ENCODE peak calls at places on chromosome 16, in nine cellular contexts. P is mammary epithelial cell, Z is stomach, G is brain microvascular endothelial cell, M is neural progenitor cell, H is heart right ventricle, T is upper lobe of right lung, J is HFF-Myc, D is WERI-Rb-1. X is an unnamed sample.

GRCh38 chr16:71537643-71538042 is 11.4 kb downstream of the CHST4 start:
- DNase-seq in P (peak), Z (no peak), G (peak), M (peak), H (no peak), T (no peak), J (no peak), D (peak), X (peak)

GRCh38 chr16:81266680-81267095 is 28.2 kb downstream of the BCO1 start:
- DNase-seq in P (peak), Z (peak), G (no peak), M (no peak), H (no peak), T (no peak), J (no peak), D (no peak), X (no peak)

GRCh38 chr16:31148281-31148728 is 1.6 kb downstream of the PRSS36 start:
- DNase-seq in P (no peak), Z (peak), G (no peak), M (peak), H (no peak), T (peak), J (no peak), D (no peak), X (no peak)

GRCh38 chr16:64910351-64910750 is 211.5 kb downstream of the CDH11 start:
- DNase-seq in P (no peak), Z (no peak), G (peak), M (peak), H (peak), T (no peak), J (peak), D (no peak), X (peak)

GRCh38 chr16:5042574-5043171 is 8.9 kb upstream of the NAGPA start:
- DNase-seq in P (peak), Z (no peak), G (peak), M (peak), H (no peak), T (peak), J (no peak), D (no peak), X (no peak)

GRCh38 chr16:11099672-11100195 is 155.4 kb downstream of the CLEC16A start:
- DNase-seq in P (no peak), Z (no peak), G (no peak), M (no peak), H (no peak), T (no peak), J (no peak), D (no peak), X (no peak)

GRCh38 chr16:86424968-86425367 is 85.4 kb upstream of the FOXF1 start:
- DNase-seq in P (no peak), Z (no peak), G (no peak), M (peak), H (no peak), T (no peak), J (no peak), D (no peak), X (no peak)

GRCh38 chr16:14286381-14287230 is 215.5 kb downstream of the MRTFB start:
- DNase-seq in P (no peak), Z (no peak), G (no peak), M (peak), H (no peak), T (peak), J (no peak), D (no peak), X (no peak)

GRCh38 chr16:9114112-9114511 is 22.7 kb downstream of the HAPSTR1 start:
- DNase-seq in P (no peak), Z (no peak), G (no peak), M (no peak), H (no peak), T (no peak), J (no peak), D (no peak), X (no peak)

GRCh38 chr16:85302018-85302847 is 190.0 kb upstream of the CIBAR2 start:
- DNase-seq in P (no peak), Z (no peak), G (no peak), M (peak), H (no peak), T (no peak), J (no peak), D (peak), X (no peak)

GRCh38 chr16:14510581-14510938 is 119.5 kb downstream of the PARN start:
- DNase-seq in P (no peak), Z (no peak), G (no peak), M (no peak), H (no peak), T (no peak), J (no peak), D (no peak), X (no peak)

GRCh38 chr16:85384831-85385462 is 228.2 kb upstream of the GSE1 start:
- DNase-seq in P (peak), Z (peak), G (no peak), M (no peak), H (no peak), T (peak), J (no peak), D (no peak), X (no peak)

GRCh38 chr16:68234188-68235104 is 1.5 kb downstream of the ESRP2 start:
- DNase-seq in P (peak), Z (peak), G (no peak), M (no peak), H (no peak), T (peak), J (peak), D (no peak), X (no peak)

GRCh38 chr16:84229421-84229820 is 10.4 kb downstream of the KCNG4 start:
- DNase-seq in P (no peak), Z (no peak), G (no peak), M (no peak), H (no peak), T (no peak), J (no peak), D (no peak), X (no peak)

GRCh38 chr16:57185446-57185944 is 344 bp downstream of the PSME3IP1 start:
- DNase-seq in P (peak), Z (peak), G (peak), M (peak), H (peak), T (no peak), J (no peak), D (no peak), X (no peak)

GRCh38 chr16:76428858-76429257 is 151.7 kb downstream of the CNTNAP4 start:
- DNase-seq in P (peak), Z (no peak), G (no peak), M (no peak), H (no peak), T (no peak), J (no peak), D (no peak), X (no peak)

GRCh38 chr16:47285001-47285400 is 141.3 kb upstream of the NETO2 start:
- DNase-seq in P (no peak), Z (no peak), G (no peak), M (no peak), H (no peak), T (no peak), J (no peak), D (no peak), X (no peak)

GRCh38 chr16:12061336-12062055 is 85.0 kb downstream of the SNX29 start:
- DNase-seq in P (peak), Z (no peak), G (no peak), M (no peak), H (no peak), T (peak), J (no peak), D (no peak), X (peak)

GRCh38 chr16:79286646-79287423 is 313.7 kb downstream of the MAF start:
- DNase-seq in P (no peak), Z (peak), G (no peak), M (peak), H (no peak), T (peak), J (no peak), D (no peak), X (no peak)

DNA sequence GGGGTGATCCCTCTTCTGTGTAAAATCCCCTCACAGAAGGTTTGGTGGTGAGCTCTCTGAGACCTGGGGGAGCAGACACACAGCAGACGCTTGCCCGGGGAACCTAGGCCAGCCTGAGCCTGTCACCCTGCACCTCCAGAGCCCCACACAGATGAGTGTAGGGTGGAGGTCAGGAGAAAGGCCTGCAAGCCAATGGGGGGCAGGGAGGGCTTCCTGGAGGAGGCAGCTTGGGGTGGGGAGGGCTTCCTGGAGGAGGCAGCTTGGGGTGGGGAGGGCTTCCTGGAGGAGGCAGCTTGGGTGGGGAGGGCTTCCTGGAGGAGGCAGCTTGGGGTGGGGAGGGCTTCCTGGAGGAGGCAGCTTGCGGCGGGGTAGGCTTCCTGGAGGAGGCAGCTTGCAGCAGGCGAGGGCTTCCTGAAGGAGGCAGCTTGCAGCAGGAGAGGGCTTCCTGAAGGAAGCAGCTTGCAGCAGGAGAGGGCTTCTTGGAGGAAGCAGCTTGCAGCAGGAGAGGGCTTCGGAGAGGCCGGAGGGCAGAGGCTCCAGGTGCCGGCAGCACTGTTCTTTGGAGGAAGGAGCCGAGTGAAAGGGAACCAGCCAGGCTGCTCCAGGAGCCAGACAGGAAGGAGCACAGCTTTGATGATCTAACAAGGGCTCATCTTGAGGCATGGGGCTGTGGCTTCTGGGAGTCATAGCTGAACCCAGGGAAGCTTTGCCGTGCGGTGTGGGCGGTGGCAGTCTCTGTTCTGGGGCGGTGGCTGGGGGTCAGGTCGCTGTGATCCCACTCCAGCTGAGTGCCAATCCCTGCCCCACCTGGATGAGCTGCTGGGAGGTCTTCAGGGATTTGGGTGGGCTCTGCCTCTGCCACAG is 83.6 kb upstream of the ZNF469 start:
- DNase-seq in P (peak), Z (no peak), G (peak), M (no peak), H (no peak), T (no peak), J (no peak), D (no peak), X (no peak)
- H3K4me3 ChIP-seq in P (no peak), Z (no peak), G (no peak), M (no peak), H (no peak), T (no peak), J (no peak), D (no peak), X (no peak)

DNA sequence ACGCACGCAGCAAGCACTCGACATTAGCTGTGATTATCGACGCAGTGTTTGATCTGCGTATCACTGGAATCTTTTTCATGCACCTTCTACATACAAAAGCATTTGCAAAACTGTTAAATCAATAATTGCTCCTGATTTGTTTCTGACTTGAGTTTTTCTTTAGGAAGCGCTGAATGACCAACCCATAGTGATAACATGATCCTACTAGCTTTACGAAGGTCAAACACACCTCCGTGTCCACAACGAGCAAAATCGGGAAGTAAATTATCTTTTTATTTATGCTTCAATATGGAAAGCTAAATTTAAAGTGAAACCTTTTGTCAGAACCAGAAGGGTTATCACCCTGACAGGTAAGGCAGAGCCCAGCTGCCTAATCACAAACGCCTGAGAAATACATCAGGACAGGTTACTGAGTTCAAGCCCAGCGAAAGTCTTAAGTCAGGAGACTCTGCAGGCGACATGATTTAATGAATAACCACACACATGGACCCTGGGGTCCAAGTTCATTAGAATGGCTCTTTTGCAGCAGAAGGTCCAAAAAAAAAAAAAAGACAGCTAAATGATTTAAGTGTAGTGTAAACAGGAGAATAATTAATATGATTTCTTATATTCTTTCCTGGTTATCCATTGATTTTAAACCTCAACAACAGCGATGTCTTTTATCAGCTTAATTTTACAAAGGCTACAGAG is 104.2 kb downstream of the ADCY9 start:
- DNase-seq in P (no peak), Z (no peak), G (no peak), M (no peak), H (no peak), T (no peak), J (no peak), D (no peak), X (no peak)
- TF ChIP-seq CTCF in P (no peak), Z (no peak), G (no peak), M (no peak), H (no peak), T (no peak), J (no peak), D (no peak), X (no peak)

DNA sequence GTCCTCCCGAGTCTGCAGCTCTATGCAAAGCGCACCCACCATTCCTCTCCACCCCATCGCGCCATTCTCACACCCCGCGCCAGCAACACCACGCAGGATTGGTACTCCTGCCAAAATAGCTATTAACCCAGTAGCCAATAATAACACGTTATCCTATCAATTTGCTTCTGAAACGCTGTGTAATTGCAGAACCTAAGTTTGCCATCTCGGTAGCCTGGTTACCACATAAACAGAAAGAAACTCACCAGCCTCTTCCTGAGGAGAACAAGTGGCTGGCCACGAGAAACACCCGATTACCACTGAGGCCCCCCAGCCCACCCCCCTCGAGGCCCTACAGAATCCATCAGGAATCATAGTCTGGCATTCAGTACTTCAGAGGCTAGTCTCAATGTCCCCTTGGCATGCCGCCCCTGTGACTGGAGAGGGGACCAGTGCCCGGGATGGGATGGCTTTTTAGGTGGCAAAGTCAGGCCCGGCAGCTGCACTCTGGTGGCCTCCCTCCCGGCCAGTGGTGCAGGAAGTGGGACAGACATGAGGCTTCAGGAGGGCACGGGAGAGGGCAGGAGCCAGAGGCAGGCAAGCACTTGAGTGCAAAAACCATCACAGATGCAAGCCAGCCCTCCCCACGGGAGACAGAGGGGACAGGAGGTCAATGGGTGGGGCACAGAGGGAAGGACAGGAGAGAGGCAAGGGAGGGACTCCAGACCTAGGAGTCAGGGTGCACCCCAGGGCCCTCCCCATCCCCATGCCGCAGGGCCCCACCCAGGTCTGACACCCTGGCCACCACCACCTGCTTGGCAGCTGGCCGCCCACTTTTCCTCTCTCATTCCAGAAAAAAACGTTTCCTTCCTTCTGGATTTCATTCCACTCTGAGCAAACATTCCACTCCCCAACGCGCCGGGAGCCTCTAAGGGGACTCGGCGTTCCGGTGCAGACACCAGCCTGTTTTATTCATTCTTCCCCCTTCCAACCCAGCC is 192.5 kb downstream of the ZNF423 start:
- DNase-seq in P (no peak), Z (no peak), G (no peak), M (no peak), H (peak), T (no peak), J (no peak), D (no peak), X (peak)
- H3K4me3 ChIP-seq in P (no peak), Z (peak), G (no peak), M (no peak), H (peak), T (no peak), J (no peak), D (no peak), X (no peak)

GRCh38 chr16:54462766-54463165 is 176.2 kb upstream of the IRX3 start:
- DNase-seq in P (peak), Z (no peak), G (no peak), M (no peak), H (no peak), T (no peak), J (no peak), D (no peak), X (no peak)

GRCh38 chr16:54462151-54462651 is 175.6 kb upstream of the IRX3 start:
- DNase-seq in P (peak), Z (no peak), G (peak), M (no peak), H (no peak), T (no peak), J (no peak), D (no peak), X (peak)

GRCh38 chr16:54465063-54465462 is 178.5 kb upstream of the IRX3 start:
- DNase-seq in P (no peak), Z (no peak), G (no peak), M (no peak), H (no peak), T (no peak), J (no peak), D (no peak), X (no peak)

GRCh38 chr16:54467398-54467797 is 180.8 kb upstream of the IRX3 start:
- DNase-seq in P (no peak), Z (no peak), G (no peak), M (no peak), H (no peak), T (no peak), J (no peak), D (no peak), X (no peak)

GRCh38 chr16:54466233-54466632 is 179.6 kb upstream of the IRX3 start:
- DNase-seq in P (no peak), Z (no peak), G (no peak), M (no peak), H (no peak), T (no peak), J (no peak), D (no peak), X (no peak)
- TF ChIP-seq CTCF in P (no peak), Z (no peak), G (no peak), M (no peak), H (no peak), T (no peak), J (no peak), D (no peak), X (no peak)

GRCh38 chr16:73049051-73049910 is 1.4 kb upstream of the ZFHX3 start:
- DNase-seq in P (no peak), Z (no peak), G (no peak), M (no peak), H (no peak), T (no peak), J (no peak), D (no peak), X (no peak)

GRCh38 chr16:73046484-73047214 is 1.3 kb downstream of the ZFHX3 start:
- DNase-seq in P (no peak), Z (no peak), G (no peak), M (no peak), H (no peak), T (no peak), J (no peak), D (peak), X (no peak)

GRCh38 chr16:73048292-73049050 is 543 bp upstream of the ZFHX3 start:
- DNase-seq in P (no peak), Z (peak), G (no peak), M (peak), H (peak), T (peak), J (no peak), D (no peak), X (no peak)

GRCh38 chr16:73047536-73048291 is at the start of gene ZFHX3:
- DNase-seq in P (peak), Z (peak), G (no peak), M (peak), H (peak), T (peak), J (no peak), D (peak), X (no peak)

GRCh38 chr16:73047221-73047535 is 750 bp downstream of the ZFHX3 start:
- DNase-seq in P (no peak), Z (no peak), G (no peak), M (no peak), H (no peak), T (no peak), J (no peak), D (no peak), X (no peak)
- H3K4me3 ChIP-seq in P (peak), Z (peak), G (peak), M (peak), H (peak), T (peak), J (peak), D (peak), X (peak)